ENCODE peak calls at places on chromosome X, in four cellular contexts. C is K562, Q is HepG2, X is H1. Z is an unnamed sample.

GRCh38 chrX:107654778-107655761 is 26.8 kb downstream of the PRPS1 start:
- DNase-seq in Q (peak), C (peak), X (peak), Z (peak)

GRCh38 chrX:140034916-140035315 is 69.6 kb upstream of the CXorf66 start:
- DNase-seq in C (no peak), X (no peak), Q (no peak), Z (no peak)

GRCh38 chrX:41145920-41146608 is 60.8 kb downstream of the USP9X start:
- DNase-seq in X (no peak), C (no peak), Q (no peak), Z (peak)

GRCh38 chrX:30215357-30215843 is at the start of gene MAGEB2:
- DNase-seq in C (peak), X (no peak), Q (no peak), Z (no peak)

GRCh38 chrX:1463581-1464281 is 11.0 kb upstream of the ASMTL start:
- DNase-seq in Q (no peak), C (no peak), X (no peak), Z (no peak)

GRCh38 chrX:15988661-15989603 is 134.3 kb upstream of the AP1S2 start:
- DNase-seq in X (no peak), C (no peak), Q (no peak), Z (peak)

GRCh38 chrX:80808854-80809493 is 703 bp downstream of the BRWD3 start:
- DNase-seq in X (no peak), Q (no peak), C (no peak), Z (peak)

GRCh38 chrX:39361736-39362135 is 560.5 kb downstream of the MID1IP1 start:
- DNase-seq in C (no peak), X (no peak), Q (no peak), Z (no peak)

GRCh38 chrX:41634284-41634683 is 54.5 kb upstream of the GPR34 start:
- DNase-seq in Q (no peak), X (no peak), C (no peak), Z (peak)

GRCh38 chrX:30887721-30888120 is 1.3 kb downstream of the TAB3 start:
- DNase-seq in Q (no peak), C (no peak), X (no peak), Z (no peak)

GRCh38 chrX:140440891-140441290 is 64.0 kb downstream of the SOX3 start:
- DNase-seq in C (no peak), Q (no peak), X (no peak), Z (no peak)

GRCh38 chrX:68429216-68429615 is 4.1 kb downstream of the OPHN1 start:
- DNase-seq in Q (no peak), X (no peak), C (no peak), Z (no peak)

GRCh38 chrX:78322863-78323262 is 4.5 kb downstream of the CYSLTR1 start:
- DNase-seq in X (no peak), C (no peak), Q (no peak), Z (no peak)

DNA sequence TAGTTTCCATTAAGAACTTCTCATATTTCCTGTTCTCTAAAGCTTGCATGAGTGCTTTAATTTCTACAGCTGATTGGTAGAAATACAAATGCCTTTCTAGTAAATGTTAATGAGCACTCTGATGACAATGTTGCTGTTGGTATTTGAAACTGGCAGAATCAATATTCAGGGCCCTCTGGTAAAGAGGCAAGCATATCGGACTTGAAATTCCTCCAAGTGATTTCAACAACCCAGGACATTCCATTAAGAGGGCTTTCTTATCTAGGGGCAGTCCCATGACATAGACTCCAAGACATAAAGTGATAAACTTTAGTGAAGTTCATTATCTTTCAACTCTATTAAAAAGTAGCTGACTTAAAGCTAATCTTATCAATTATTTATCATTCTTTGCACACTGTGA is 83.1 kb upstream of the VCX start:
- DNase-seq in Q (no peak), C (no peak), X (no peak), Z (no peak)
- H3K4me2 ChIP-seq in Q (no peak), C (no peak), X (no peak), Z (no peak)

DNA sequence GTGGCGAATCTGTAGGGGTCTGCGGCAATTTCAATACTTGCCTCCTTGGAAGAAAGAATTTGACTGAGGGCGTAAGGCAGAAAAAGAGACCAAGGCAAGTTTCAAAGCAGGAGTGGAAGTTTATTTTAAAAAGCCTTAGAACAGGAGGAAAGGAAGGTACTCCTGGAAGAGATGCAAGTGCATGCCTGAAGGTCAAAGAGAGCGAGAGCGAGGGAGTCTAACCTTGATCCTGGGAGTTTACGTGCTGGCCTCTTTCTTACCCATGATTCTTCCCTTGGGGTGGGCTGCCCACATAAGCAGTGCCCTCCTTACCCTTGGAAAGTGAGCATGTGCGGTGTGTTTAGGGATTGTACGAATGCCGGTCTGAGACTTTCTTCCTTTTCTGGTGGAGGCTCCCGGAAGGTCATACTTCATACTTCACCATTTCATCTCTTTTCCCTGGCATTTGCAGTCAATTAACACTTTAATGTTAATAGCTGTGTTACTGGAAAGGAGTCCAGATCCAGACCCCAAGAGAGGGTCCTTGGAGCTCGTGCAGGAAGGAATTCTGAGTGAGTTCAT is 40.0 kb downstream of the ARSD start:
- DNase-seq in Q (no peak), C (no peak), X (no peak), Z (no peak)
- H3K9ac ChIP-seq in Q (peak), C (peak), X (no peak), Z (no peak)

GRCh38 chrX:105463483-105463882 is 243.0 kb upstream of the TEX13A start:
- DNase-seq in C (no peak), Q (no peak), X (no peak), Z (no peak)

GRCh38 chrX:105458846-105459245 is 238.4 kb upstream of the TEX13A start:
- DNase-seq in C (no peak), Q (no peak), X (no peak), Z (no peak)

GRCh38 chrX:105462191-105462590 is 241.7 kb upstream of the TEX13A start:
- DNase-seq in Q (no peak), C (no peak), X (no peak), Z (no peak)

GRCh38 chrX:105461013-105461412 is 240.5 kb upstream of the TEX13A start:
- DNase-seq in X (no peak), C (no peak), Q (no peak), Z (no peak)

GRCh38 chrX:105460366-105460765 is 239.9 kb upstream of the TEX13A start:
- DNase-seq in C (no peak), X (no peak), Q (no peak), Z (no peak)
- TF ChIP-seq JUN in C (no peak), X (no peak), Q (no peak), Z (no peak)

GRCh38 chrX:134600714-134601113 is 57.6 kb downstream of the PLAC1 start:
- DNase-seq in C (no peak), X (no peak), Q (no peak), Z (no peak)
- H3K4me2 ChIP-seq in C (no peak), X (no peak), Q (no peak), Z (no peak)